ENCODE peak calls at places on chromosomes 7 and 10, in seven cellular contexts. One of them, this sample, is unnamed.

GRCh38 chr7:98509836-98510235 is 107.2 kb upstream of the NPTX2 start:
- DNase-seq in CD8-positive, alpha-beta T cell: no peak
- DNase-seq in mucosa of gallbladder: no peak
- DNase-seq in ovary: no peak
- DNase-seq in retina: no peak
- DNase-seq in PC-3: no peak
- DNase-seq in endothelial cell: no peak
- DNase-seq in this sample: no peak

GRCh38 chr7:66867198-66867790 is 53.7 kb upstream of the TMEM248 start:
- DNase-seq in CD8-positive, alpha-beta T cell: no peak
- DNase-seq in mucosa of gallbladder: no peak
- DNase-seq in ovary: no peak
- DNase-seq in retina: no peak
- DNase-seq in PC-3: peak
- DNase-seq in endothelial cell: no peak
- DNase-seq in this sample: no peak

GRCh38 chr7:35727571-35727970 is 32.6 kb upstream of the HERPUD2 start:
- DNase-seq in CD8-positive, alpha-beta T cell: peak
- DNase-seq in mucosa of gallbladder: no peak
- DNase-seq in ovary: no peak
- DNase-seq in retina: no peak
- DNase-seq in PC-3: no peak
- DNase-seq in endothelial cell: no peak
- DNase-seq in this sample: no peak

GRCh38 chr7:56105508-56105907 is 768 bp downstream of the CHCHD2 start:
- DNase-seq in CD8-positive, alpha-beta T cell: peak
- DNase-seq in mucosa of gallbladder: no peak
- DNase-seq in ovary: no peak
- DNase-seq in retina: peak
- DNase-seq in PC-3: peak
- DNase-seq in endothelial cell: no peak
- DNase-seq in this sample: peak

GRCh38 chr10:17923728-17924127 is 28.0 kb upstream of the SLC39A12 start:
- DNase-seq in CD8-positive, alpha-beta T cell: no peak
- DNase-seq in mucosa of gallbladder: no peak
- DNase-seq in ovary: no peak
- DNase-seq in retina: no peak
- DNase-seq in PC-3: peak
- DNase-seq in endothelial cell: no peak
- DNase-seq in this sample: no peak

GRCh38 chr7:17580141-17580540 is 281.7 kb downstream of the AHR start:
- DNase-seq in CD8-positive, alpha-beta T cell: no peak
- DNase-seq in mucosa of gallbladder: no peak
- DNase-seq in ovary: no peak
- DNase-seq in retina: no peak
- DNase-seq in PC-3: peak
- DNase-seq in endothelial cell: no peak
- DNase-seq in this sample: no peak

GRCh38 chr10:59337254-59337653 is 25.1 kb downstream of the FAM13C start:
- DNase-seq in CD8-positive, alpha-beta T cell: no peak
- DNase-seq in mucosa of gallbladder: peak
- DNase-seq in ovary: peak
- DNase-seq in retina: no peak
- DNase-seq in PC-3: no peak
- DNase-seq in endothelial cell: no peak
- DNase-seq in this sample: no peak

GRCh38 chr10:98391578-98391991 is 23.4 kb downstream of the PYROXD2 start:
- DNase-seq in CD8-positive, alpha-beta T cell: no peak
- DNase-seq in mucosa of gallbladder: peak
- DNase-seq in ovary: peak
- DNase-seq in retina: no peak
- DNase-seq in PC-3: no peak
- DNase-seq in endothelial cell: no peak
- DNase-seq in this sample: no peak